ENCODE peak calls at places on chromosomes 2 and 18, in four cellular contexts. F is MM.1S, D is H9, V is A549. L is an unnamed sample.

GRCh38 chr2:176455865-176456291 is 186.6 kb downstream of the MTX2 start:
- DNase-seq in F (no peak), D (peak; percentile 51), V (no peak), L (no peak)

GRCh38 chr2:232667989-232668583 is 29.0 kb upstream of the GIGYF2 start:
- DNase-seq in F (no peak), D (no peak), V (no peak), L (no peak)

GRCh38 chr2:12169060-12169406 is 422.6 kb downstream of the LPIN1 start:
- DNase-seq in F (no peak), D (no peak), V (no peak), L (no peak)

GRCh38 chr2:152460567-152460966 is 125.6 kb downstream of the FMNL2 start:
- DNase-seq in F (no peak), D (no peak), V (no peak), L (no peak)

GRCh38 chr2:132412021-132412420 is 4.6 kb upstream of the GPR39 start:
- DNase-seq in F (no peak), D (no peak), V (no peak), L (no peak)

GRCh38 chr18:62784338-62784965 is 69.1 kb downstream of the PHLPP1 start:
- DNase-seq in F (no peak), D (no peak), V (no peak), L (no peak)

GRCh38 chr2:219713110-219713509 is 85.7 kb downstream of the SLC4A3 start:
- DNase-seq in F (peak; percentile 37), D (no peak), V (peak; percentile 17), L (no peak)

GRCh38 chr2:102971661-102972060 is 209.8 kb downstream of the TMEM182 start:
- DNase-seq in F (no peak), D (no peak), V (no peak), L (no peak)

GRCh38 chr18:75966431-75966830 is 528.6 kb downstream of the ZNF516 start:
- DNase-seq in F (no peak), D (no peak), V (no peak), L (no peak)

GRCh38 chr18:60966876-60967275 is 366.4 kb upstream of the CDH20 start:
- DNase-seq in F (no peak), D (no peak), V (no peak), L (no peak)

GRCh38 chr2:172050506-172051125 is 34.7 kb upstream of the DLX1 start:
- DNase-seq in F (no peak), D (no peak), V (no peak), L (no peak)

GRCh38 chr2:235170536-235171510 is 219.0 kb downstream of the SH3BP4 start:
- DNase-seq in F (peak; percentile 49), D (peak; percentile 63), V (peak; percentile 80), L (peak; percentile 75)

GRCh38 chr2:203804070-203804469 is 63.5 kb upstream of the CTLA4 start:
- DNase-seq in F (peak; percentile 67), D (no peak), V (no peak), L (no peak)

GRCh38 chr2:120949957-120950590 is 214.4 kb downstream of the GLI2 start:
- DNase-seq in F (no peak), D (no peak), V (no peak), L (no peak)
- H3K4me2 ChIP-seq in F (no peak overlapping the region), D (no peak overlapping the region), V (no peak overlapping the region), L (no peak overlapping the region)

GRCh38 chr2:129702773-129703172 is 276.7 kb upstream of the RAB6C start:
- DNase-seq in F (peak; percentile 20), D (no peak), V (no peak), L (no peak)
- H3K4me2 ChIP-seq in F (no peak overlapping the region), D (no peak overlapping the region), V (no peak overlapping the region), L (no peak overlapping the region)

GRCh38 chr2:69754633-69755032 is 12.7 kb downstream of the ANXA4 start:
- DNase-seq in F (no peak), D (no peak), V (no peak), L (no peak)
- H3K4me2 ChIP-seq in F (peak overlapping the region; percentile 33), D (no peak overlapping the region), V (peak overlapping the region; percentile 85), L (peak overlapping the region; percentile 79)

GRCh38 chr2:36626071-36626470 is 28.1 kb upstream of the FEZ2 start:
- DNase-seq in F (no peak), D (no peak), V (no peak), L (no peak)
- H3K4me2 ChIP-seq in F (no peak overlapping the region), D (no peak overlapping the region), V (no peak overlapping the region), L (no peak overlapping the region)

GRCh38 chr2:85420743-85421705 is 2.5 kb downstream of the SH2D6 start:
- DNase-seq in F (peak; percentile 77), D (peak; percentile 91), V (peak; percentile 97), L (no peak)
- H3K4me2 ChIP-seq in F (peak overlapping the region; percentile 78), D (no peak overlapping the region), V (peak overlapping the region; percentile 93), L (peak overlapping the region; percentile 40)

DNA sequence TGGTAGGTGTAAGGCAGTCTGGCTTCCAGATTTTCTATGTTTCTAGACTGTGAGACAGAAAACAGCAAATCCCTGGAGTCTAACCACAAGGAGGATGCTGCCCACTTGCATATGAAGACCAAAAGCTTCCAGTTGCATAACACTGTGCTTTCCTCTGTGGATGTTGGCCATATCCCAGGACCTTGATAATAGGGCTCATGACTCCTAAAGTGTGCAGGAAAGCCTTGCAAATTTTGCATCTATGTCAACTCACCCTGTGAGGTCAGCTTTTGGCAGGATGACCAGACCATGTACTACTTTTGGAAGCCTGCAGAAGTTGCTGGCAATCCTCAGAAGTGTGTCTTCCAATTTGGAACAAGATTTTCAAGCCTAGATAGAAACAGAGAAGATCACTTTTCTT is 85.6 kb upstream of the RAB27B start:
- DNase-seq in F (no peak), D (no peak), V (no peak), L (no peak)
- H3K4me2 ChIP-seq in F (no peak overlapping the region), D (no peak overlapping the region), V (peak overlapping the region; percentile 29), L (no peak overlapping the region)

L was measured in keratinocyte.